ENCODE peak calls at places on chromosome 17, in ten cellular contexts. Q is NCI-H2081; U is NCI-H2107; K is fibroblast of pulmonary artery; P is stimulated activated CD4-positive, alpha-beta T cell treated with anti-CD3 and anti-CD28 coated beads, TNF-alpha, amount 100 ng/mL, for 24 hours; S is HS-5; I is A172; A is stimulated activated CD8-positive, alpha-beta memory T cell treated with anti-CD3 and anti-CD28 coated beads, Interleukin-4, amount 100 ng/mL, for 1 hour; G is LoVo; X is NCI-H345. W is an unnamed sample.

GRCh38 chr17:41678411-41678906 is 10.2 kb upstream of the EIF1 start:
- DNase-seq in Q (no peak), U (no peak), K (peak; percentile 48), P (no peak), S (no peak), I (peak; percentile 84), A (no peak), G (no peak), X (no peak), W (no peak)

GRCh38 chr17:12958786-12959185 is 59.0 kb downstream of the ELAC2 start:
- DNase-seq in Q (no peak), U (no peak), K (no peak), P (no peak), S (peak; percentile 28), I (peak; percentile 75), A (no peak), G (no peak), X (no peak), W (peak; percentile 35)

GRCh38 chr17:17751489-17751995 is 70.3 kb downstream of the RAI1 start:
- DNase-seq in Q (no peak), U (no peak), K (no peak), P (peak; percentile 21), S (no peak), I (no peak), A (no peak), G (no peak), X (no peak), W (no peak)

GRCh38 chr17:2406271-2406902 is 5.5 kb upstream of the MNT start:
- DNase-seq in Q (no peak), U (no peak), K (no peak), P (no peak), S (no peak), I (no peak), A (no peak), G (peak; percentile 52), X (no peak), W (no peak)

GRCh38 chr17:62705781-62706597 is 78.5 kb downstream of the MRC2 start:
- DNase-seq in Q (no peak), U (no peak), K (peak; percentile 41), P (no peak), S (no peak), I (no peak), A (no peak), G (no peak), X (peak; percentile 9), W (peak; percentile 53)

GRCh38 chr17:64158411-64158810 is 28.5 kb upstream of the ERN1 start:
- DNase-seq in Q (no peak), U (no peak), K (no peak), P (no peak), S (no peak), I (no peak), A (no peak), G (no peak), X (no peak), W (no peak)

GRCh38 chr17:9101356-9101755 is 80.0 kb downstream of the NTN1 start:
- DNase-seq in Q (no peak), U (no peak), K (no peak), P (no peak), S (no peak), I (no peak), A (no peak), G (no peak), X (no peak), W (no peak)

GRCh38 chr17:4130715-4131114 is 12.1 kb downstream of the ZZEF1 start:
- DNase-seq in Q (no peak), U (no peak), K (no peak), P (no peak), S (no peak), I (peak; percentile 27), A (no peak), G (peak; percentile 25), X (no peak), W (no peak)

GRCh38 chr17:75048396-75048933 is 1.4 kb downstream of the KCTD2 start:
- DNase-seq in Q (no peak), U (no peak), K (peak; percentile 62), P (no peak), S (no peak), I (no peak), A (no peak), G (no peak), X (no peak), W (peak; percentile 9)

GRCh38 chr17:1186923-1187771 is 7.4 kb upstream of the ABR start:
- DNase-seq in Q (peak; percentile 38), U (no peak), K (peak; percentile 91), P (peak; percentile 72), S (peak; percentile 28), I (peak; percentile 77), A (peak; percentile 44), G (peak; percentile 77), X (peak; percentile 46), W (peak; percentile 57)

GRCh38 chr17:80656590-80656989 is 112.0 kb downstream of the RPTOR start:
- DNase-seq in Q (no peak), U (no peak), K (no peak), P (no peak), S (no peak), I (no peak), A (no peak), G (no peak), X (no peak), W (no peak)

GRCh38 chr17:40373324-40373723 is 8.8 kb upstream of the GJD3 start:
- DNase-seq in Q (no peak), U (no peak), K (peak; percentile 89), P (no peak), S (no peak), I (no peak), A (no peak), G (no peak), X (no peak), W (peak; percentile 7)

GRCh38 chr17:17815062-17815406 is 21.8 kb downstream of the SREBF1 start:
- DNase-seq in Q (no peak), U (no peak), K (no peak), P (no peak), S (no peak), I (no peak), A (no peak), G (no peak), X (no peak), W (no peak)

GRCh38 chr17:27379863-27380533 is 76.2 kb upstream of the KSR1 start:
- DNase-seq in Q (no peak), U (no peak), K (peak; percentile 71), P (no peak), S (no peak), I (peak; percentile 38), A (no peak), G (peak; percentile 76), X (peak; percentile 5), W (peak; percentile 41)

GRCh38 chr17:42695500-42695899 is 13.2 kb downstream of the CNTNAP1 start:
- DNase-seq in Q (no peak), U (no peak), K (no peak), P (no peak), S (no peak), I (no peak), A (no peak), G (no peak), X (no peak), W (no peak)

GRCh38 chr17:68461589-68461988 is 4.3 kb upstream of the WIPI1 start:
- DNase-seq in Q (no peak), U (no peak), K (no peak), P (peak; percentile 22), S (no peak), I (no peak), A (no peak), G (no peak), X (no peak), W (no peak)

GRCh38 chr17:72571813-72572396 is 451.1 kb downstream of the SOX9 start:
- DNase-seq in Q (no peak), U (no peak), K (no peak), P (no peak), S (no peak), I (no peak), A (no peak), G (no peak), X (no peak), W (no peak)

GRCh38 chr17:50778471-50778870 is 11.2 kb upstream of the ANKRD40CL start:
- DNase-seq in Q (no peak), U (no peak), K (no peak), P (no peak), S (no peak), I (no peak), A (no peak), G (no peak), X (no peak), W (no peak)

GRCh38 chr17:81514735-81515529 is 2.3 kb upstream of the ACTG1 start:
- DNase-seq in Q (peak; percentile 78), U (no peak), K (peak; percentile 83), P (peak; percentile 80), S (no peak), I (peak; percentile 69), A (no peak), G (peak; percentile 89), X (peak; percentile 91), W (peak; percentile 68)

GRCh38 chr17:57111386-57111785 is 26.3 kb downstream of the AKAP1 start:
- DNase-seq in Q (no peak), U (no peak), K (no peak), P (no peak), S (no peak), I (no peak), A (no peak), G (no peak), X (no peak), W (no peak)

GRCh38 chr17:66445229-66445628 is 142.8 kb downstream of the PRKCA start:
- DNase-seq in Q (no peak), U (peak; percentile 48), K (no peak), P (no peak), S (no peak), I (no peak), A (no peak), G (no peak), X (no peak), W (no peak)

GRCh38 chr17:63988741-63989621 is 9.2 kb upstream of the PRR29 start:
- DNase-seq in Q (no peak), U (no peak), K (no peak), P (no peak), S (no peak), I (no peak), A (no peak), G (no peak), X (no peak), W (no peak)

GRCh38 chr17:75695141-75695829 is 26.0 kb upstream of the ITGB4 start:
- DNase-seq in Q (no peak), U (no peak), K (no peak), P (no peak), S (no peak), I (peak; percentile 79), A (no peak), G (no peak), X (no peak), W (peak; percentile 72)

GRCh38 chr17:63774982-63775290 is 966 bp downstream of the DDX42 start:
- DNase-seq in Q (no peak), U (no peak), K (peak; percentile 14), P (no peak), S (no peak), I (no peak), A (no peak), G (no peak), X (no peak), W (no peak)

GRCh38 chr17:77779711-77780539 is 178.6 kb upstream of the TNRC6C start:
- DNase-seq in Q (no peak), U (no peak), K (no peak), P (no peak), S (no peak), I (peak; percentile 59), A (no peak), G (no peak), X (no peak), W (peak; percentile 36)

GRCh38 chr17:35423761-35424160 is 8.5 kb downstream of the SLFN12 start:
- DNase-seq in Q (no peak), U (no peak), K (peak; percentile 20), P (no peak), S (no peak), I (peak; percentile 67), A (no peak), G (no peak), X (no peak), W (peak; percentile 25)

GRCh38 chr17:64599187-64599676 is 62.9 kb downstream of the SMURF2 start:
- DNase-seq in Q (no peak), U (no peak), K (no peak), P (peak; percentile 33), S (no peak), I (no peak), A (peak; percentile 41), G (no peak), X (no peak), W (no peak)

GRCh38 chr17:66165537-66166123 is 26.3 kb downstream of the CEP112 start:
- DNase-seq in Q (peak; percentile 35), U (no peak), K (peak; percentile 82), P (no peak), S (peak; percentile 33), I (peak; percentile 61), A (no peak), G (peak; percentile 59), X (peak; percentile 45), W (peak; percentile 24)